ENCODE peak calls at places on chromosomes 4 and X, in six cellular contexts. M is A549, K is endothelial cell of umbilical vein, N is K562, U is GM12878, R is HepG2. L is an unnamed sample.

GRCh38 chr4:73589261-73589847 is 30.9 kb downstream of the RASSF6 start:
- DNase-seq in M (no peak), K (no peak), N (no peak), U (peak; percentile 59), R (no peak), L (no peak)

GRCh38 chr4:157977086-157977485 is 195.7 kb downstream of the GASK1B start:
- DNase-seq in M (no peak), K (peak; percentile 42), N (no peak), U (no peak), R (no peak), L (no peak)

GRCh38 chr4:21535901-21536300 is 412.7 kb downstream of the KCNIP4 start:
- DNase-seq in M (no peak), K (no peak), N (no peak), U (no peak), R (no peak), L (no peak)

GRCh38 chr4:121950680-121951569 is 935 bp downstream of the TRPC3 start:
- DNase-seq in M (no peak), K (peak; percentile 13), N (peak; percentile 18), U (no peak), R (no peak), L (no peak)

GRCh38 chr4:160370046-160370445 is 1267.2 kb downstream of the RAPGEF2 start:
- DNase-seq in M (no peak), K (no peak), N (no peak), U (no peak), R (no peak), L (no peak)

GRCh38 chr4:78599931-78600375 is 48.4 kb downstream of the ANXA3 start:
- DNase-seq in M (no peak), K (peak; percentile 83), N (peak; percentile 87), U (no peak), R (no peak), L (peak; percentile 57)

GRCh38 chr4:186169942-186170802 is 21.2 kb upstream of the CYP4V2 start:
- DNase-seq in M (no peak), K (no peak), N (no peak), U (no peak), R (peak; percentile 15), L (no peak)

GRCh38 chr4:30399476-30399875 is 320.7 kb upstream of the PCDH7 start:
- DNase-seq in M (no peak), K (no peak), N (no peak), U (no peak), R (no peak), L (no peak)

GRCh38 chrX:39601193-39602085 is 496.3 kb downstream of the BCOR start:
- DNase-seq in M (no peak), K (no peak), N (no peak), U (no peak), R (no peak), L (no peak)

GRCh38 chr4:134132086-134132783 is 69.4 kb downstream of the PABPC4L start:
- DNase-seq in M (peak; percentile 10), K (no peak), N (no peak), U (no peak), R (no peak), L (no peak)

GRCh38 chrX:2693123-2693438 is 2.0 kb downstream of the CD99 start:
- DNase-seq in M (no peak), K (no peak), N (no peak), U (no peak), R (no peak), L (no peak)

GRCh38 chrX:113001836-113002235 is 161.2 kb upstream of the AMOT start:
- DNase-seq in M (peak; percentile 6), K (no peak), N (no peak), U (no peak), R (no peak), L (no peak)

GRCh38 chrX:69552512-69552911 is 48.4 kb downstream of the NALF2 start:
- DNase-seq in M (no peak), K (no peak), N (no peak), U (no peak), R (no peak), L (no peak)

GRCh38 chr4:84498203-84499026 is 677 bp downstream of the NKX6-1 start:
- DNase-seq in M (peak; percentile 12), K (peak; percentile 13), N (no peak), U (no peak), R (no peak), L (peak; percentile 15)

GRCh38 chrX:78066110-78066509 is 37.9 kb upstream of the PGK1 start:
- DNase-seq in M (no peak), K (no peak), N (no peak), U (no peak), R (no peak), L (no peak)

GRCh38 chrX:130626521-130626920 is 224.7 kb downstream of the RBMX2 start:
- DNase-seq in M (no peak), K (no peak), N (no peak), U (no peak), R (no peak), L (no peak)

GRCh38 chr4:16443504-16444088 is 217.3 kb upstream of the TAPT1 start:
- DNase-seq in M (peak; percentile 34), K (peak; percentile 47), N (peak; percentile 40), U (no peak), R (peak; percentile 30), L (peak; percentile 61)

GRCh38 chrX:74446876-74447275 is 25.6 kb downstream of the SLC16A2 start:
- DNase-seq in M (no peak), K (no peak), N (no peak), U (no peak), R (no peak), L (no peak)

GRCh38 chr4:174629265-174629664 is 107.0 kb upstream of the HPGD start:
- DNase-seq in M (no peak), K (no peak), N (no peak), U (no peak), R (no peak), L (no peak)

GRCh38 chrX:104270212-104270611 is 15.5 kb upstream of the ESX1 start:
- DNase-seq in M (no peak), K (no peak), N (no peak), U (no peak), R (no peak), L (peak; percentile 2)

GRCh38 chrX:104270916-104271512 is 16.3 kb upstream of the ESX1 start:
- DNase-seq in M (peak; percentile 58), K (peak; percentile 62), N (peak; percentile 9), U (no peak), R (peak; percentile 1), L (peak; percentile 45)
- TF ChIP-seq MYC in M (no peak), K (no peak), N (no peak), U (no peak), R (no peak), L (no peak)

DNA sequence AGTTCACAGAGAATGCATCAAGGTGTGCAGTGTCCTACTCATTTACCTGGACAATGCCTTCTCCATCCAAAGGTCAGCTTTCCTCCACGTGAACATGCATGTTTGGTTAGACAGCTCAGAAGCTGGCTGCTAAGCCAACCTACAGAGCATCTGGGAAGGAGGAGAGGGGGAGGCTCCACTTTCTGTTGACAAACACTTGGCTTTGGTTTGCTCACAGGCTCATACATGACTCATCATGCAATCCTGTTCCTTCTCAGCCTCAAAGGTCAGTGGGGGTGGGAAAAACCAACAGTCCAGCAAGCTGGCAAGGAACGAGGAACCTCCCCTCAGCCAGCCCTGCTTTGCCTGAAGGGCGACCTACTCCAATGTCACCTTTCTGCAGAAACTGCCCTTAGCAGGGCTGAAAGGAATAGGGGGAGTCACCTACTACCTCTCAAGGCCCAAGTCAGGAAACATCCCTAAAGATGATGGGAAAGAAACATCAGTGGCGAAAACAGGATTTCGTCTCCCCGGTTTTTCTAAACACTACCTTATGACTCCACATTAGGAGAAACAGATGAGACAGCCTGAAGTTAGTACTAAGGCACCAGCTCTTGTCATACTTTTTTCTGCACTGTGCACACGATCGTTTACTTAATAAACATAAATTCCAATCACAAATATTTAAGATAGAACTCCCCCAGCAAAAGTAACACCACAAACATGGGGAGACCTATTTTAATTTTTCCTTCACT is 37.9 kb downstream of the RELL1 start:
- DNase-seq in M (peak; percentile 92), K (peak; percentile 90), N (no peak), U (no peak), R (peak; percentile 92), L (peak; percentile 91)
- TF ChIP-seq MYC in M (no peak), K (no peak), N (no peak), U (no peak), R (no peak), L (no peak)

GRCh38 chr4:930827-931193 is 1.3 kb downstream of the GAK start:
- DNase-seq in M (no peak), K (no peak), N (no peak), U (no peak), R (no peak), L (peak; percentile 30)
- TF ChIP-seq MYC in M (no peak), K (no peak), N (no peak), U (no peak), R (no peak), L (no peak)

GRCh38 chrX:137171626-137172025 is 137.8 kb upstream of the GPR101 start:
- DNase-seq in M (no peak), K (no peak), N (no peak), U (no peak), R (no peak), L (no peak)

GRCh38 chrX:137164329-137164728 is 130.5 kb upstream of the GPR101 start:
- DNase-seq in M (no peak), K (no peak), N (no peak), U (no peak), R (no peak), L (no peak)

GRCh38 chrX:137166591-137166990 is 132.8 kb upstream of the GPR101 start:
- DNase-seq in M (no peak), K (no peak), N (peak; percentile 23), U (no peak), R (no peak), L (peak; percentile 27)
- TF ChIP-seq MYC in M (no peak), K (no peak), N (no peak), U (no peak), R (no peak), L (no peak)

DNA sequence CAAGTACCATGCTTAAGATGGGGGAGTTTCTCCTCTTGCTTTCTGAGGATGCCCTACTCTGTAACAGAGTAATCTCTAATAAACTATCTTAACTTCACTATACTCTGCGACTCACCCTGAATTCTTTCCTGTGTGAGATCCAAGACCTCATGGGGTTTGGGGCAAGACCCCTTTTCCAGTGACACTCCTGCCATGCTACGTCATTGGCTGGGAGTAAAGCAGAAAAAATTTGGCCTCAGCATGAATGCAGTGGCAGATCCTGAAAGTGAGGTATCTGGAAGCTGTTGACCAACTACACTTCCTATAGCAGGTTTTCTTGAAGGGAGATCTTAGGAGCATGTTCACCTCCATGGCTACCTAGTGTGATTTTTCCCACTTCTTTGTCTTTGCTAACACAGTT is 109.1 kb upstream of the MED14 start:
- DNase-seq in M (no peak), K (no peak), N (no peak), U (no peak), R (no peak), L (no peak)
- TF ChIP-seq MYC in M (no peak), K (no peak), N (no peak), U (no peak), R (no peak), L (no peak)

GRCh38 chrX:144896323-144896722 is 351.0 kb upstream of the SPANXN1 start:
- DNase-seq in M (no peak), K (no peak), N (no peak), U (no peak), R (no peak), L (peak; percentile 5)
- TF ChIP-seq MYC in M (no peak), K (no peak), N (no peak), U (no peak), R (no peak), L (no peak)

L was measured in NB4.